ENCODE peak calls at places on chromosome 6, in four cellular contexts. O, E, D and G are unnamed samples.

GRCh38 chr6:105810105-105810921 is 275.8 kb upstream of the PRDM1 start:
- DNase-seq in D (no peak), O (no peak), E (no peak), G (no peak)

GRCh38 chr6:163825033-163825432 is 410.5 kb downstream of the QKI start:
- DNase-seq in O (no peak), D (no peak), E (no peak), G (no peak)

GRCh38 chr6:166925141-166925996 is 31.0 kb downstream of the RNASET2 start:
- DNase-seq in D (no peak), O (no peak), E (no peak), G (no peak)

GRCh38 chr6:163585932-163586437 is 171.5 kb downstream of the QKI start:
- DNase-seq in D (no peak), O (no peak), E (no peak), G (no peak)

GRCh38 chr6:112332274-112332673 is 14.9 kb upstream of the RFPL4B start:
- DNase-seq in D (no peak), E (no peak), O (no peak), G (no peak)

GRCh38 chr6:20939161-20939775 is 405.0 kb downstream of the CDKAL1 start:
- DNase-seq in E (no peak), O (no peak), D (no peak), G (no peak)

GRCh38 chr6:37182736-37183590 is 13.0 kb downstream of the PIM1 start:
- DNase-seq in D (no peak), E (no peak), O (no peak), G (no peak)

GRCh38 chr6:31575335-31575901 is at the start of gene TNF:
- DNase-seq in D (no peak), E (no peak), O (no peak), G (no peak)

GRCh38 chr6:33411632-33412005 is 805 bp downstream of the PHF1 start:
- DNase-seq in D (no peak), E (no peak), O (no peak), G (no peak)

GRCh38 chr6:34151321-34152041 is 5.6 kb upstream of the GRM4 start:
- DNase-seq in D (peak), O (no peak), E (peak), G (no peak)

GRCh38 chr6:112289039-112289566 is 34.7 kb upstream of the LAMA4 start:
- DNase-seq in O (no peak), E (no peak), D (peak), G (peak)

GRCh38 chr6:116773886-116774285 is 8.4 kb upstream of the FAM162B start:
- DNase-seq in E (no peak), D (no peak), O (no peak), G (no peak)

GRCh38 chr6:118495639-118496296 is 52.3 kb upstream of the PLN start:
- DNase-seq in O (peak), D (no peak), E (no peak), G (no peak)